ENCODE peak calls at places on chromosomes 7 and 10, in nine cellular contexts. N, B, D, L, V, X, O, M and P are unnamed samples. For H3K27me3, the result is how much of the 10 kb centered on the place peaks cover.

GRCh38 chr10:74189999-74190421 is 39.0 kb downstream of the ADK start:
- DNase-seq in N (peak), B (peak), D (peak), L (peak), V (peak), X (peak), O (peak), M (no peak), P (no peak)

GRCh38 chr10:12396567-12396966 is 47.2 kb downstream of the CAMK1D start:
- DNase-seq in N (no peak), B (no peak), D (no peak), L (no peak), V (no peak), X (no peak), O (no peak), M (no peak), P (no peak)

GRCh38 chr7:21941570-21942224 is 4.0 kb downstream of the CDCA7L start:
- DNase-seq in N (peak), B (peak), D (no peak), L (no peak), V (no peak), X (no peak), O (no peak), M (no peak), P (no peak)

GRCh38 chr10:6600224-6600987 is 20.3 kb upstream of the PRKCQ start:
- DNase-seq in N (no peak), B (no peak), D (no peak), L (no peak), V (no peak), X (no peak), O (no peak), M (no peak), P (no peak)

GRCh38 chr10:93815304-93816091 is 57.8 kb downstream of the LGI1 start:
- DNase-seq in N (peak), B (no peak), D (no peak), L (no peak), V (no peak), X (no peak), O (no peak), M (peak), P (no peak)

GRCh38 chr10:72597897-72598296 is 28.0 kb downstream of the MICU1 start:
- DNase-seq in N (no peak), B (peak), D (no peak), L (no peak), V (no peak), X (no peak), O (no peak), M (no peak), P (peak)

GRCh38 chr7:114889646-114890285 is 32.1 kb upstream of the MDFIC start:
- DNase-seq in N (peak), B (peak), D (peak), L (peak), V (no peak), X (no peak), O (no peak), M (peak), P (no peak)

GRCh38 chr10:132030898-132031463 is 34.8 kb upstream of the JAKMIP3 start:
- DNase-seq in N (peak), B (no peak), D (no peak), L (no peak), V (no peak), X (no peak), O (no peak), M (no peak), P (no peak)

GRCh38 chr7:84617265-84618030 is 422.9 kb upstream of the SEMA3A start:
- DNase-seq in N (peak), B (no peak), D (no peak), L (no peak), V (no peak), X (no peak), O (no peak), M (no peak), P (no peak)

GRCh38 chr10:104501449-104501848 is 139.6 kb upstream of the SORCS3 start:
- DNase-seq in N (no peak), B (no peak), D (no peak), L (no peak), V (no peak), X (no peak), O (no peak), M (no peak), P (no peak)

GRCh38 chr10:28293238-28294168 is 9.4 kb downstream of the MPP7 start:
- DNase-seq in N (no peak), B (no peak), D (no peak), L (no peak), V (no peak), X (no peak), O (no peak), M (peak), P (no peak)

GRCh38 chr10:5550621-5551530 is 26.1 kb downstream of the CALML3 start:
- DNase-seq in N (peak), B (peak), D (peak), L (no peak), V (no peak), X (no peak), O (no peak), M (no peak), P (no peak)

GRCh38 chr7:123682690-123683089 is 27.0 kb downstream of the LMOD2 start:
- DNase-seq in N (peak), B (peak), D (peak), L (peak), V (peak), X (no peak), O (peak), M (peak), P (no peak)

GRCh38 chr10:73117976-73118743 is 7.9 kb downstream of the NUDT13 start:
- DNase-seq in N (peak), B (peak), D (peak), L (peak), V (no peak), X (no peak), O (no peak), M (no peak), P (peak)

GRCh38 chr7:105149827-105150226 is 135.8 kb downstream of the KMT2E start:
- DNase-seq in N (peak), B (peak), D (no peak), L (peak), V (no peak), X (no peak), O (no peak), M (no peak), P (no peak)

GRCh38 chr7:156156734-156157408 is 344.6 kb upstream of the SHH start:
- DNase-seq in N (peak), B (no peak), D (peak), L (peak), V (no peak), X (no peak), O (no peak), M (peak), P (no peak)

GRCh38 chr7:45610660-45611299 is 36.6 kb downstream of the ADCY1 start:
- DNase-seq in N (no peak), B (no peak), D (no peak), L (no peak), V (no peak), X (no peak), O (no peak), M (no peak), P (no peak)

GRCh38 chr10:1174022-1174421 is 117.8 kb downstream of the WDR37 start:
- DNase-seq in N (no peak), B (no peak), D (no peak), L (no peak), V (no peak), X (no peak), O (no peak), M (no peak), P (no peak)

GRCh38 chr7:73700070-73700423 is 16.6 kb downstream of the BUD23 start:
- DNase-seq in N (no peak), B (no peak), D (no peak), L (no peak), V (no peak), X (no peak), O (no peak), M (no peak), P (no peak)

GRCh38 chr10:101367569-101368453 is 13.8 kb downstream of the BTRC start:
- DNase-seq in N (peak), B (peak), D (peak), L (peak), V (no peak), X (no peak), O (no peak), M (no peak), P (no peak)

GRCh38 chr7:121126801-121127534 is 138.5 kb downstream of the CPED1 start:
- DNase-seq in N (peak), B (peak), D (no peak), L (peak), V (no peak), X (no peak), O (no peak), M (peak), P (peak)

GRCh38 chr10:87092861-87093460 is 1.7 kb downstream of the GLUD1 start:
- DNase-seq in N (peak), B (peak), D (peak), L (no peak), V (peak), X (peak), O (peak), M (peak), P (no peak)

GRCh38 chr10:127850944-127851343 is 41.8 kb downstream of the CLRN3 start:
- DNase-seq in N (no peak), B (no peak), D (no peak), L (no peak), V (no peak), X (no peak), O (no peak), M (no peak), P (no peak)

GRCh38 chr7:45692031-45692430 is 117.9 kb downstream of the ADCY1 start:
- DNase-seq in N (no peak), B (no peak), D (no peak), L (no peak), V (no peak), X (no peak), O (peak), M (no peak), P (no peak)

GRCh38 chr10:52334595-52334994 is 20.5 kb downstream of the DKK1 start:
- DNase-seq in N (peak), B (peak), D (no peak), L (no peak), V (no peak), X (no peak), O (no peak), M (no peak), P (no peak)

GRCh38 chr7:125061776-125062397 is 132.3 kb upstream of the POT1 start:
- DNase-seq in N (peak), B (peak), D (peak), L (peak), V (no peak), X (no peak), O (no peak), M (no peak), P (no peak)

GRCh38 chr7:45691155-45691656 is 117.0 kb downstream of the ADCY1 start:
- DNase-seq in N (no peak), B (no peak), D (no peak), L (no peak), V (no peak), X (peak), O (peak), M (no peak), P (no peak)

GRCh38 chr7:144027070-144027469 is 21.7 kb upstream of the OR2A5 start:
- DNase-seq in N (peak), B (peak), D (no peak), L (peak), V (no peak), X (no peak), O (no peak), M (peak), P (no peak)

GRCh38 chr7:95686109-95686508 is 86.2 kb upstream of the DYNC1I1 start:
- DNase-seq in N (peak), B (peak), D (peak), L (peak), V (peak), X (no peak), O (peak), M (peak), P (no peak)

GRCh38 chr10:88154596-88155250 is 291.3 kb downstream of the PTEN start:
- DNase-seq in N (no peak), B (no peak), D (no peak), L (no peak), V (no peak), X (no peak), O (no peak), M (no peak), P (no peak)

GRCh38 chr10:132390455-132391371 is 6.3 kb upstream of the PWWP2B start:
- DNase-seq in N (no peak), B (no peak), D (no peak), L (no peak), V (no peak), X (no peak), O (no peak), M (no peak), P (no peak)

GRCh38 chr10:46293228-46293627 is 6.4 kb downstream of the ANTXRL start:
- DNase-seq in N (no peak), B (no peak), D (no peak), L (no peak), V (no peak), X (no peak), O (no peak), M (no peak), P (no peak)

DNA sequence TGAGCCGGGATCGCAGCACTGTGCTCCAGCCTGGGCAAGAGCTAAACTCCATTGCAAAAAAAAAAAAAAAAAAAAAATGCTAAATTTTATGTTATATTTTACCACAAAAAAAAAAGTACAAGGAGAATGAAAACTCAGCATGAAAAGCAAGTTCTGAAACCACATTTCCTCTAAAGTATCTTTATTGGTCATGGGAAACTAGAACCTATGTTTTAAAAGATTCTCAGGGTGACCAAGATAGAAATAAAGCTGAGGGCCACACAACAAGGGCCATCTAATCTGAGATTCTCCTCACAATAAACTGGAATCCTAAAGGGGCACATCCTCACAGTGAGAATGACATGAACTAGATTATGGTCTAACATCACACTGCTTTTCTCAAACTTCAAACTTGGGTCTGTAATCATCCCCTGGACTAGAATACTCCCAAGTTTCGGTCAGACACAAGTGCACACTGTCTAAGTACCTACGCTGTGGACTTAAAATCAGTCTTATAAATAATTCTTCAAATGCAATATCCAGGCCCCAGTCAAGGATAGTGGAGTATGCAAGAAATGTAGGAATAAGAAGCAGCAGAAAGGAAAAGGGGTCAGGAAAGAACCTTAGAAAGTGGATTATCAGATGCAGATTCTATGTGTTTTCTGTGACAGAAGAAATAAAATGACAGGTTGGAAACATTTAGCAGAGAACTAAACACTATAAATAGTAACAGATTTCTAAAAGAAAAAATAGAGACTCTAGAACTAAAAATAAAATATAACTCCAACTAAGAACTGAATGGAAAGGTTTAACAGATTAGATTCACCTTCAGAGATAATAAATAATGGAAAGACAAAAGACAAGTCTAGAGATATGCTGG is 49.9 kb downstream of the COA1 start:
- DNase-seq in N (no peak), B (no peak), D (no peak), L (no peak), V (no peak), X (no peak), O (no peak), M (no peak), P (peak)
- H3K4me3 ChIP-seq in N (no peak), B (no peak), D (no peak), L (no peak), V (no peak), X (no peak), O (no peak), M (no peak), P (peak)

GRCh38 chr7:1246871-1247526 is 14.3 kb downstream of the UNCX start:
- DNase-seq in N (no peak), B (no peak), D (no peak), L (no peak), V (no peak), X (no peak), O (no peak), M (no peak), P (no peak)
- H3K27me3 ChIP-seq in N (half or more), B (half or more), D (half or more), L (under half), V (under half), X (half or more), O (half or more), M (half or more), P (under half)

GRCh38 chr7:17816903-17817302 is 123.4 kb downstream of the SNX13 start:
- DNase-seq in N (no peak), B (no peak), D (no peak), L (no peak), V (no peak), X (no peak), O (no peak), M (no peak), P (no peak)

GRCh38 chr7:17815318-17815717 is 125.0 kb downstream of the SNX13 start:
- DNase-seq in N (peak), B (no peak), D (no peak), L (no peak), V (no peak), X (no peak), O (no peak), M (no peak), P (no peak)

GRCh38 chr7:17814058-17814457 is 126.2 kb downstream of the SNX13 start:
- DNase-seq in N (no peak), B (no peak), D (no peak), L (no peak), V (no peak), X (no peak), O (no peak), M (no peak), P (no peak)
- TF ChIP-seq CTCF in N (no peak), B (no peak), D (no peak), L (no peak), V (no peak), X (no peak), O (no peak), M (no peak), P (no peak)

DNA sequence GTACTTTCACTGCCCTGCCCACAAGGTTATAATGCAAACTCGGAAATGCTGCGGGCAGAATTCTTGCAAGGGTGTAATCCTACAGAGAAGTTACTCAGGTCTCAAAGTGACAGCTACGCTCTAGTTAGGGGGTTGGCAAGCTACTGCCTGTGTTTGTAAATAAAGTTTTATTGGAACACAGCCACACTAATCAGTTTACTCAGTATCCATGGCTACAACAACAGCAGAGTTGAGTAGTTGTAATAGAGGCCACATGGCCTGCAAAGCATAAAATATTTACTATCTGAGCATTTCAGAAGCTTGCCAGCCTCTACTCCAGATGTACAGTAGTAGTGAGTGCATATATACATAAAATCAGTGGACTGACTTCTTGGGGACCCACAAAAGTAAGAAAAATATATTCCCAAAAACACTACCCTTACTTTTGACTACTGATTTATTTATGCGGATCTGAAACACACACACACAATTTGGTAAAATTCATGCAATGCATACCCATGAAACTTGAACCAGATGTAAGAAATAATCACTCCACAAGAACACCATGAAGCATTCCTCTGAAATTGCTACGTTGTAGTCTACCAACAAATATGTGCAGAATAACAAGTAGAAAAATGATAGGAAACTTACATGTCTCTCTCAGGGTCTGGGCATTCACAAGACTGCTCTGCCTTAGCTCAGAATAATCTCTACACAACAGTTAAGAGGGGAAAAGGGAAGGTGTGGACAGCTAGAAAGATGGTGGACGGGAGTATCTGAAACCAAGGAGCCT is 52.9 kb downstream of the SMURF1 start:
- DNase-seq in N (no peak), B (no peak), D (no peak), L (no peak), V (no peak), X (no peak), O (no peak), M (no peak), P (no peak)
- H3K4me3 ChIP-seq in N (no peak), B (no peak), D (no peak), L (no peak), V (no peak), X (no peak), O (no peak), M (no peak), P (no peak)

GRCh38 chr10:8051851-8052257 is 2.6 kb upstream of the GATA3 start:
- DNase-seq in N (no peak), B (no peak), D (no peak), L (no peak), V (no peak), X (no peak), O (no peak), M (peak), P (no peak)
- H3K27me3 ChIP-seq in N (under half), B (half or more), D (under half), L (under half), V (under half), X (half or more), O (under half), M (half or more), P (under half)

DNA sequence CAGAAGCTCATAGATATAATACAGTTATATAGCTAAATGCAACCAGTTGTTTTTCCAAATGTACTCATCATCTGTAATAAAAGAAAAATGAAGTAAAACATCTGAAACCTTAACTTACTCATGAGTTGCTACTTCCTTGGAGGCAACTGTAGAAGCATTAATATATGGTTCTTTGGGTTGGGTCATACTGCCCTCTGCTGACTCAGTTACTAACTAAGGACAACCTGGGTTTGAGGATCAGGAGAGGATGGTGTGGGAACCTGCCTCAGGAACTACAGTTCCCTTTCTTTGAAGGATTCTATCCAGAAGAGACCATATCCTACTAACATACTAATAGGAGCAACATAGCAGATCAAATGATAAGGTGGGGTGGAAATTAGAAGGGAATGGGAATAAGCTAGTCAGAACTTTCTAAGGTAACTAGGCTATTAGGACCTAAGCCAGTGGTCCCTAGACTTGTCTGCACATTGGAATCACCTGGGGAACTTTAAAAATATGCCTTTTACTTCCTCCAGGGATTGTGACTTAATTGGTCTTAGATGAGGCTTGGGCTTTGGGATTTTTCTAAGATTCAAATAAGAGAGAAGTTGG is 20.7 kb downstream of the COX15 start:
- DNase-seq in N (peak), B (peak), D (peak), L (peak), V (peak), X (no peak), O (peak), M (peak), P (no peak)
- TF ChIP-seq CTCF in N (peak), B (peak), D (peak), L (peak), V (peak), X (peak), O (peak), M (peak), P (peak)

GRCh38 chr10:18476283-18476682 is 175.1 kb downstream of the NSUN6 start:
- DNase-seq in N (no peak), B (no peak), D (no peak), L (no peak), V (no peak), X (no peak), O (no peak), M (no peak), P (no peak)
- H3K4me3 ChIP-seq in N (no peak), B (no peak), D (no peak), L (no peak), V (no peak), X (no peak), O (no peak), M (no peak), P (no peak)

DNA sequence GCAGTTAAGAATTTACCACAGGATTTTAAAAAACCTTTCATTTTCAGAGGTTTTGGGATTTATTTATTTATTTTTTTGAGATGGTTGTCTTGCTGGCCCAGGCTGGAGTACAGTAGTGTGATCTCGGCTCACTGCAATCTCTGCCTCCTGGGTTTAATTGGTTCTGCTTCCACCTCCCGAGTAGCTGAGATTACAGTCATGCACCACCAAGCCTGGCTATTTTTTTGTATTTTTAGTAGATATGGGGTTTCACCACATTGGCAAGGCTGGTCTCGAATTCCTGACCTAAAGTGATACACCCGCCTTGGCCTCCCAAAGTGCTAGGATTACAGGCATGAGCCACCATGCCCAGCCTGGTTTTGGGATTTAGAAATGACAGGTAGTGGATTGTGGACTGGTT is 19.2 kb downstream of the MINDY4 start:
- DNase-seq in N (no peak), B (no peak), D (no peak), L (no peak), V (no peak), X (no peak), O (no peak), M (no peak), P (no peak)
- H3K27me3 ChIP-seq in N (under half), B (under half), D (under half), L (under half), V (under half), X (under half), O (under half), M (under half), P (under half)